ENCODE peak calls at places on chromosomes 1 and 21, in eight cellular contexts. J is upper lobe of right lung; Z is naive thymus-derived CD8-positive, alpha-beta T cell; F is psoas muscle; L is activated CD4-positive, CD25-positive, alpha-beta regulatory T cell; O is midbrain; W is effector memory CD4-positive, alpha-beta T cell; M is GM12891. I is an unnamed sample.

GRCh38 chr1:225996946-225997545 is 2.1 kb downstream of the SDE2 start:
- DNase-seq in J (no peak), O (no peak), M (no peak), F (no peak), W (no peak), Z (no peak), L (no peak), I (no peak)

GRCh38 chr21:45634511-45635183 is 8.9 kb upstream of the PCBP3 start:
- DNase-seq in M (no peak), Z (no peak), L (no peak), W (no peak), O (no peak), J (no peak), F (no peak), I (no peak)

GRCh38 chr1:179303173-179303572 is 9.6 kb downstream of the SOAT1 start:
- DNase-seq in Z (no peak), L (no peak), W (no peak), M (no peak), O (no peak), J (no peak), F (no peak), I (no peak)

GRCh38 chr1:168199056-168199455 is 20.3 kb downstream of the TIPRL start:
- DNase-seq in W (no peak), M (no peak), L (no peak), Z (no peak), O (no peak), F (no peak), J (no peak), I (no peak)

GRCh38 chr1:241323510-241323909 is 33.5 kb downstream of the RGS7 start:
- DNase-seq in Z (no peak), W (no peak), M (no peak), F (no peak), J (no peak), L (no peak), O (no peak), I (no peak)

GRCh38 chr1:51693420-51694144 is 76.7 kb downstream of the OSBPL9 start:
- DNase-seq in L (no peak), F (no peak), W (no peak), Z (no peak), O (no peak), J (no peak), M (no peak), I (no peak)

GRCh38 chr1:35656863-35657232 is 15.5 kb upstream of the PSMB2 start:
- DNase-seq in Z (no peak), W (no peak), F (no peak), J (no peak), O (no peak), L (no peak), M (no peak), I (no peak)

GRCh38 chr1:199298825-199299224 is 660.0 kb downstream of the PTPRC start:
- DNase-seq in Z (no peak), W (no peak), J (no peak), F (no peak), M (no peak), L (no peak), O (no peak), I (no peak)

GRCh38 chr1:19689856-19690255 is 25.2 kb downstream of the HTR6 start:
- DNase-seq in O (no peak), L (no peak), Z (no peak), F (no peak), M (no peak), W (no peak), J (no peak), I (no peak)

GRCh38 chr1:235014756-235015155 is 113.9 kb downstream of the TOMM20 start:
- DNase-seq in W (no peak), O (no peak), M (no peak), Z (no peak), L (no peak), J (no peak), F (no peak), I (no peak)

GRCh38 chr1:66613187-66613586 is 79.2 kb downstream of the SGIP1 start:
- DNase-seq in O (no peak), Z (no peak), L (no peak), J (no peak), M (no peak), W (no peak), F (no peak), I (no peak)